ENCODE peak calls at places on chromosomes 11 and 22, in eight cellular contexts. L is posterior cingulate gyrus; M is stimulated activated naive CD8-positive, alpha-beta T cell treated with anti-CD3 and anti-CD28 coated beads, Interleukin-15, Interleukin-2, amounts not matched to agents 100 U/mL and 50 U/mL, for 24 hours; Q is hepatic stellate cell; C is ovary; N is head of caudate nucleus; Y is HL-60; X is activated gamma-delta T cell treated with anti-CD3 and anti-CD28 coated beads, Interleukin-2, amount 50 U/mL, for 16 hours. J is an unnamed sample.

GRCh38 chr22:41909290-41910049 is 5.4 kb downstream of the SHISA8 start:
- DNase-seq in N (no peak), L (no peak), Y (no peak), C (peak), M (no peak), X (no peak), Q (no peak), J (no peak)

GRCh38 chr11:8604078-8604723 is 10.2 kb upstream of the STK33 start:
- DNase-seq in X (no peak), M (peak), L (no peak), Q (peak), C (no peak), N (no peak), Y (peak), J (no peak)

GRCh38 chr11:87432006-87432405 is 394.3 kb downstream of the TMEM135 start:
- DNase-seq in N (no peak), C (no peak), Y (no peak), L (no peak), M (no peak), X (no peak), Q (no peak), J (no peak)

GRCh38 chr22:45564349-45565030 is 61.8 kb downstream of the FBLN1 start:
- DNase-seq in Q (peak), L (no peak), Y (no peak), X (no peak), C (no peak), M (no peak), N (no peak), J (no peak)

GRCh38 chr11:44496391-44496790 is 69.1 kb upstream of the CD82 start:
- DNase-seq in X (no peak), C (no peak), N (no peak), M (no peak), Q (no peak), L (no peak), Y (no peak), J (no peak)

GRCh38 chr11:24046731-24047130 is 450.1 kb upstream of the LUZP2 start:
- DNase-seq in L (no peak), C (no peak), X (no peak), N (no peak), M (no peak), Y (no peak), Q (no peak), J (no peak)

GRCh38 chr22:49948958-49949913 is 11.3 kb upstream of the PIM3 start:
- DNase-seq in Q (no peak), Y (no peak), X (no peak), L (no peak), C (no peak), M (no peak), N (no peak), J (no peak)

GRCh38 chr11:70547821-70548670 is 149.7 kb downstream of the CTTN start:
- DNase-seq in C (no peak), Y (no peak), M (no peak), Q (no peak), L (no peak), X (no peak), N (no peak), J (no peak)

GRCh38 chr11:18063131-18063530 is 17.1 kb upstream of the TPH1 start:
- DNase-seq in C (no peak), Y (no peak), M (no peak), X (no peak), L (no peak), Q (no peak), N (no peak), J (no peak)

GRCh38 chr11:34928268-34928959 is 12.0 kb downstream of the PDHX start:
- DNase-seq in Q (no peak), M (no peak), L (no peak), Y (no peak), N (no peak), X (no peak), C (no peak), J (no peak)

GRCh38 chr11:117856892-117857291 is 19.6 kb downstream of the FXYD6 start:
- DNase-seq in X (no peak), L (no peak), M (no peak), Y (no peak), N (no peak), Q (no peak), C (peak), J (peak)

GRCh38 chr22:25136953-25137576 is 62.6 kb upstream of the CRYBB3 start:
- DNase-seq in L (no peak), Y (no peak), N (no peak), C (no peak), M (no peak), Q (no peak), X (no peak), J (no peak)

GRCh38 chr11:66956689-66957290 is 1.4 kb downstream of the PC start:
- DNase-seq in Y (no peak), M (no peak), X (no peak), L (peak), C (no peak), N (peak), Q (peak), J (no peak)

GRCh38 chr22:35409783-35410662 is 10.1 kb downstream of the MCM5 start:
- DNase-seq in X (no peak), Q (no peak), N (peak), M (peak), C (no peak), Y (peak), L (peak), J (no peak)

GRCh38 chr11:32713496-32713895 is 81.0 kb downstream of the CCDC73 start:
- DNase-seq in C (no peak), L (no peak), Y (no peak), X (no peak), Q (no peak), M (no peak), N (no peak), J (no peak)

GRCh38 chr11:44744160-44744559 is 17.4 kb downstream of the TSPAN18 start:
- DNase-seq in Q (no peak), L (no peak), M (no peak), Y (no peak), C (no peak), N (no peak), X (no peak), J (no peak)

GRCh38 chr11:46308632-46309419 is 31.4 kb downstream of the CREB3L1 start:
- DNase-seq in L (peak), X (peak), Y (no peak), M (peak), Q (peak), C (peak), N (peak), J (peak)

GRCh38 chr11:68889948-68890446 is 13.6 kb downstream of the MRPL21 start:
- DNase-seq in M (peak), N (no peak), Y (no peak), Q (peak), L (no peak), X (no peak), C (peak), J (no peak)

GRCh38 chr11:110431212-110432073 is 1.7 kb downstream of the FDX1 start:
- DNase-seq in C (no peak), M (no peak), Q (peak), N (no peak), X (no peak), Y (no peak), L (no peak), J (no peak)

GRCh38 chr11:9820260-9820659 is 156.4 kb downstream of the SWAP70 start:
- DNase-seq in X (no peak), L (no peak), M (no peak), Q (no peak), N (no peak), C (no peak), Y (no peak), J (no peak)

GRCh38 chr11:29255401-29255800 is 761.4 kb downstream of the KCNA4 start:
- DNase-seq in M (no peak), L (no peak), Q (no peak), Y (no peak), X (no peak), C (no peak), N (no peak), J (no peak)

GRCh38 chr11:59802639-59803176 is 7.9 kb downstream of the MRPL16 start:
- DNase-seq in C (no peak), Y (peak), N (no peak), M (peak), Q (no peak), X (peak), L (peak), J (no peak)

GRCh38 chr22:45163074-45163416 is 680 bp upstream of the NUP50 start:
- DNase-seq in L (no peak), Q (peak), C (no peak), Y (no peak), X (no peak), N (no peak), M (no peak), J (no peak)

GRCh38 chr11:44730775-44731174 is 4.0 kb downstream of the TSPAN18 start:
- DNase-seq in M (no peak), N (no peak), Y (no peak), Q (no peak), X (no peak), C (no peak), L (no peak), J (no peak)

GRCh38 chr11:67302571-67303131 is 679 bp upstream of the SSH3 start:
- DNase-seq in N (no peak), M (peak), Y (peak), C (no peak), L (no peak), X (no peak), Q (no peak), J (no peak)

GRCh38 chr11:45805305-45806071 is 539 bp downstream of the SLC35C1 start:
- DNase-seq in X (no peak), M (no peak), C (peak), Y (peak), N (no peak), Q (peak), L (no peak), J (no peak)

GRCh38 chr22:50105529-50106100 is 15.8 kb downstream of the MOV10L1 start:
- DNase-seq in N (no peak), L (no peak), Y (no peak), X (no peak), M (peak), C (no peak), Q (no peak), J (no peak)

GRCh38 chr22:35183917-35184316 is 73.4 kb upstream of the HMGXB4 start:
- DNase-seq in L (no peak), X (no peak), N (no peak), Q (no peak), Y (no peak), M (no peak), C (no peak), J (no peak)

GRCh38 chr11:7020183-7020917 is at the start of the genes NLRP14 and ZNF214:
- DNase-seq in M (no peak), Y (no peak), C (peak), L (peak), Q (peak), N (peak), X (no peak), J (peak)

GRCh38 chr11:3992964-3993363 is 101.6 kb upstream of the RRM1 start:
- DNase-seq in M (no peak), Q (no peak), L (no peak), C (no peak), Y (no peak), X (no peak), N (no peak), J (no peak)

GRCh38 chr11:110367571-110367970 is 62.2 kb upstream of the FDX1 start:
- DNase-seq in Y (no peak), X (no peak), M (no peak), Q (no peak), L (no peak), C (no peak), N (no peak), J (no peak)

GRCh38 chr22:28585324-28585723 is 94.3 kb downstream of the TTC28 start:
- DNase-seq in N (no peak), M (no peak), Q (no peak), X (no peak), C (no peak), L (no peak), Y (no peak), J (no peak)

GRCh38 chr11:83819936-83820549 is 533.9 kb upstream of the CCDC90B start:
- DNase-seq in X (no peak), L (no peak), M (no peak), Q (peak), Y (no peak), N (no peak), C (no peak), J (no peak)

GRCh38 chr11:71342951-71343827 is 90.8 kb upstream of the SHANK2 start:
- DNase-seq in X (no peak), C (no peak), Y (no peak), L (no peak), N (no peak), Q (peak), M (peak), J (no peak)

GRCh38 chr11:117882539-117882938 is 6.1 kb upstream of the FXYD6 start:
- DNase-seq in N (no peak), Y (no peak), M (no peak), Q (no peak), L (peak), C (no peak), X (no peak), J (peak)

GRCh38 chr11:129589190-129589589 is 213.5 kb downstream of the BARX2 start:
- DNase-seq in C (no peak), Q (no peak), X (no peak), N (no peak), L (no peak), M (no peak), Y (no peak), J (no peak)

GRCh38 chr22:43922123-43922522 is 1.5 kb upstream of the PNPLA3 start:
- DNase-seq in M (no peak), N (no peak), L (no peak), Y (no peak), C (no peak), X (no peak), Q (no peak), J (no peak)

GRCh38 chr11:88596786-88597185 is 259.2 kb upstream of the CTSC start:
- DNase-seq in Y (no peak), L (no peak), N (no peak), Q (no peak), X (no peak), C (no peak), M (no peak), J (no peak)

GRCh38 chr11:118374729-118375128 is 15.3 kb downstream of the UBE4A start:
- DNase-seq in M (no peak), N (no peak), L (no peak), X (no peak), Q (no peak), Y (no peak), C (no peak), J (no peak)

J was measured in type B pancreatic cell.